ENCODE peak calls at places on chromosomes 4 and X, in nine cellular contexts. I, V, H, A, O, U, X, Q and F are unnamed samples.

GRCh38 chrX:17580529-17581155 is 156.7 kb upstream of the SCML1 start:
- DNase-seq in U (no peak), H (no peak), X (no peak), O (no peak), I (peak), Q (peak), V (no peak), A (no peak), F (no peak)

GRCh38 chrX:153944140-153944799 is at the start of gene RENBP:
- DNase-seq in Q (peak), O (no peak), U (peak), V (no peak), H (no peak), A (peak), X (no peak), I (no peak), F (no peak)

GRCh38 chr4:9989918-9990635 is 31.2 kb downstream of the SLC2A9 start:
- DNase-seq in X (no peak), Q (no peak), V (no peak), H (no peak), O (no peak), A (no peak), U (no peak), I (no peak), F (no peak)

GRCh38 chr4:61202638-61203495 is 2.7 kb downstream of the ADGRL3 start:
- DNase-seq in A (peak), V (no peak), I (peak), Q (peak), O (no peak), X (no peak), U (peak), H (peak), F (no peak)

GRCh38 chrX:49003696-49004095 is 1.6 kb upstream of the GRIPAP1 start:
- DNase-seq in I (no peak), X (no peak), U (no peak), H (no peak), O (peak), Q (no peak), A (peak), V (no peak), F (peak)

GRCh38 chrX:22314692-22315091 is 42.0 kb downstream of the CBLL2 start:
- DNase-seq in I (peak), O (no peak), V (no peak), X (no peak), U (peak), H (peak), Q (no peak), A (peak), F (no peak)

GRCh38 chr4:119559044-119559647 is 69.5 kb downstream of the PDE5A start:
- DNase-seq in O (peak), Q (peak), X (peak), I (peak), A (peak), U (peak), V (no peak), H (peak), F (peak)

GRCh38 chrX:1492421-1493012 is 39.8 kb upstream of the ASMTL start:
- DNase-seq in A (no peak), H (no peak), O (no peak), V (no peak), I (no peak), U (no peak), X (no peak), Q (no peak), F (no peak)

GRCh38 chr4:20318899-20319291 is 67.2 kb downstream of the SLIT2 start:
- DNase-seq in H (no peak), U (no peak), Q (no peak), X (no peak), A (no peak), O (no peak), V (no peak), I (no peak), F (no peak)
- H2AFZ ChIP-seq in H (no peak), U (no peak), Q (no peak), X (no peak), A (no peak), O (no peak), V (no peak), I (peak), F (no peak)

DNA sequence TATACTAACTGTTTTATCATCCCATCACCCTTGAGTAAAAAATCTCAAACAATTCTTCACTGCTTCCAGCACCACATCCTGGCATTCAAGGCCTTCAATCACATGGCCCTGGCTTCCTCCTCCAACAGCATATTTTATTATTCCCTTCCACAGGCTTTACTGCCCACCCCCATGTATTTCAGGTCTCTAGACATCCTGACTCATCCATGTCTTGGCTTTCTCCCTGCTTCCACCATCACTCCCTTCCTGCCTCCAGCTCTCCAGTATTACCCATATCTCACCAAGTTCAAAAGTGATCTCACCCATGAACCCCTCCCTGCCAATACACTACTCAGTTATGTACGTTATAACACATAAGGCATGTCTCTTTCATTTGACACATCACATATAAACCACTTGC is 34.7 kb upstream of the PLAC1 start:
- DNase-seq in X (no peak), I (peak), A (no peak), Q (no peak), O (no peak), U (no peak), V (no peak), H (peak), F (no peak)
- H2AFZ ChIP-seq in X (no peak), I (no peak), A (no peak), Q (no peak), O (no peak), U (no peak), V (no peak), H (no peak), F (no peak)

GRCh38 chrX:123625477-123625876 is 107.4 kb downstream of the THOC2 start:
- DNase-seq in U (no peak), H (no peak), V (no peak), X (no peak), A (no peak), Q (no peak), I (no peak), O (no peak), F (no peak)
- H2AFZ ChIP-seq in U (no peak), H (no peak), V (no peak), X (no peak), A (no peak), Q (no peak), I (no peak), O (no peak), F (no peak)

GRCh38 chrX:24693453-24694202 is at the start of gene POLA1:
- DNase-seq in O (peak), U (peak), V (peak), Q (peak), H (peak), X (peak), I (peak), A (peak), F (peak)

GRCh38 chrX:24696241-24696640 is 2.5 kb downstream of the POLA1 start:
- DNase-seq in I (peak), U (no peak), A (no peak), X (no peak), O (no peak), Q (no peak), H (no peak), V (no peak), F (no peak)

GRCh38 chrX:24694825-24695224 is 1.1 kb downstream of the POLA1 start:
- DNase-seq in I (no peak), V (no peak), X (no peak), A (no peak), U (no peak), H (no peak), Q (no peak), O (no peak), F (no peak)

GRCh38 chrX:24692305-24692704 is 1.4 kb upstream of the POLA1 start:
- DNase-seq in X (no peak), H (no peak), U (peak), V (no peak), Q (no peak), O (no peak), A (peak), I (no peak), F (no peak)
- H2AFZ ChIP-seq in X (peak), H (peak), U (peak), V (no peak), Q (peak), O (peak), A (no peak), I (no peak), F (peak)